ENCODE peak calls at places on chromosomes 1 and 21, in seven cellular contexts. E, S, D, A, M, I and R are unnamed samples.

GRCh38 chr1:77942400-77943140 is 36.3 kb downstream of the FUBP1 start:
- DNase-seq in E (no peak), S (no peak), D (no peak), A (no peak), M (no peak), I (no peak), R (no peak)

GRCh38 chr1:83058327-83058726 is 940.6 kb downstream of the TTLL7 start:
- DNase-seq in E (no peak), S (no peak), D (no peak), A (no peak), M (no peak), I (no peak), R (no peak)

GRCh38 chr1:25922633-25923567 is 16.7 kb upstream of the STMN1 start:
- DNase-seq in E (no peak), S (peak; percentile 75), D (peak; percentile 22), A (peak; percentile 80), M (peak; percentile 83), I (peak; percentile 5), R (no peak)

GRCh38 chr1:82260051-82260450 is 459.3 kb downstream of the ADGRL2 start:
- DNase-seq in E (no peak), S (no peak), D (no peak), A (no peak), M (no peak), I (no peak), R (no peak)

GRCh38 chr1:159916240-159917051 is 8.9 kb downstream of the TAGLN2 start:
- DNase-seq in E (no peak), S (no peak), D (no peak), A (no peak), M (peak; percentile 77), I (no peak), R (no peak)

GRCh38 chr1:207941664-207942063 is 30.7 kb upstream of the CD34 start:
- DNase-seq in E (no peak), S (peak; percentile 92), D (no peak), A (no peak), M (no peak), I (no peak), R (no peak)

GRCh38 chr21:45228171-45228641 is 59.5 kb downstream of the POFUT2 start:
- DNase-seq in E (peak; percentile 46), S (peak; percentile 80), D (no peak), A (no peak), M (no peak), I (no peak), R (no peak)

GRCh38 chr1:150546294-150546937 is 2.8 kb upstream of the ADAMTSL4 start:
- DNase-seq in E (no peak), S (no peak), D (no peak), A (no peak), M (peak; percentile 1), I (no peak), R (no peak)

GRCh38 chr1:31784356-31785019 is 20.3 kb upstream of the ADGRB2 start:
- DNase-seq in E (no peak), S (peak; percentile 5), D (no peak), A (no peak), M (no peak), I (no peak), R (no peak)

GRCh38 chr1:221118938-221119320 is 239.7 kb downstream of the HLX start:
- DNase-seq in E (no peak), S (no peak), D (no peak), A (no peak), M (no peak), I (no peak), R (no peak)

GRCh38 chr1:115465802-115466363 is 127.8 kb upstream of the NGF start:
- DNase-seq in E (no peak), S (no peak), D (no peak), A (no peak), M (no peak), I (no peak), R (no peak)

GRCh38 chr1:79353224-79353623 is 346.7 kb upstream of the ADGRL4 start:
- DNase-seq in E (peak; percentile 37), S (no peak), D (no peak), A (peak; percentile 46), M (peak; percentile 66), I (peak; percentile 22), R (no peak)

GRCh38 chr1:183543619-183544204 is 46.5 kb downstream of the NCF2 start:
- DNase-seq in E (peak; percentile 23), S (no peak), D (no peak), A (no peak), M (peak; percentile 75), I (peak; percentile 24), R (no peak)

GRCh38 chr1:211724711-211725196 is 49.3 kb upstream of the NEK2 start:
- DNase-seq in E (no peak), S (no peak), D (no peak), A (no peak), M (no peak), I (no peak), R (no peak)

GRCh38 chr1:155063550-155064108 is at the start of gene EFNA4:
- DNase-seq in E (peak; percentile 79), S (peak; percentile 94), D (peak; percentile 91), A (peak; percentile 94), M (peak; percentile 98), I (peak; percentile 89), R (peak; percentile 89)

GRCh38 chr1:199955235-199955634 is 72.3 kb upstream of the NR5A2 start:
- DNase-seq in E (no peak), S (no peak), D (no peak), A (no peak), M (no peak), I (no peak), R (no peak)

GRCh38 chr1:234322979-234323378 is 50.3 kb upstream of the COA6 start:
- DNase-seq in E (peak; percentile 21), S (no peak), D (no peak), A (peak; percentile 89), M (peak; percentile 94), I (peak; percentile 49), R (peak; percentile 24)

GRCh38 chr1:53361541-53361961 is 33.7 kb upstream of the LRP8 start:
- DNase-seq in E (no peak), S (peak; percentile 41), D (no peak), A (peak; percentile 35), M (no peak), I (no peak), R (no peak)

GRCh38 chr1:219812491-219813221 is 115.7 kb downstream of the SLC30A10 start:
- DNase-seq in E (peak; percentile 75), S (no peak), D (peak; percentile 42), A (peak; percentile 67), M (peak; percentile 91), I (peak; percentile 13), R (peak; percentile 13)

GRCh38 chr1:11610629-11611180 is 43.5 kb downstream of the FBXO2 start:
- DNase-seq in E (no peak), S (no peak), D (no peak), A (no peak), M (no peak), I (no peak), R (no peak)

GRCh38 chr1:118246646-118247045 is 61.6 kb upstream of the SPAG17 start:
- DNase-seq in E (no peak), S (no peak), D (no peak), A (no peak), M (no peak), I (no peak), R (no peak)

GRCh38 chr1:118184737-118185082 is 318 bp downstream of the SPAG17 start:
- DNase-seq in E (no peak), S (no peak), D (no peak), A (no peak), M (peak; percentile 66), I (no peak), R (no peak)

GRCh38 chr1:89254658-89255287 is 17.9 kb downstream of the GBP5 start:
- DNase-seq in E (no peak), S (no peak), D (no peak), A (no peak), M (no peak), I (no peak), R (no peak)

GRCh38 chr1:202217951-202218350 is 24.4 kb downstream of the LGR6 start:
- DNase-seq in E (no peak), S (no peak), D (no peak), A (no peak), M (no peak), I (no peak), R (no peak)

GRCh38 chr1:204684206-204684536 is 1.4 kb downstream of the LRRN2 start:
- DNase-seq in E (no peak), S (no peak), D (no peak), A (no peak), M (peak; percentile 37), I (no peak), R (no peak)

GRCh38 chr1:204683284-204684205 is 2.0 kb downstream of the LRRN2 start:
- DNase-seq in E (no peak), S (peak; percentile 59), D (no peak), A (no peak), M (no peak), I (no peak), R (no peak)

GRCh38 chr1:204684551-204685235 is 845 bp downstream of the LRRN2 start:
- DNase-seq in E (no peak), S (peak; percentile 68), D (peak; percentile 31), A (peak; percentile 74), M (peak; percentile 60), I (no peak), R (peak; percentile 37)

GRCh38 chr1:204688007-204688406 is 2.5 kb upstream of the LRRN2 start:
- DNase-seq in E (no peak), S (no peak), D (no peak), A (no peak), M (no peak), I (no peak), R (no peak)

GRCh38 chr1:204685236-204686006 is at the start of gene LRRN2:
- DNase-seq in E (no peak), S (peak; percentile 75), D (no peak), A (peak; percentile 66), M (peak; percentile 47), I (no peak), R (no peak)
- TF ChIP-seq POLR2AphosphoS5 in E (peak; percentile 30), S (no peak), D (no peak), A (no peak), M (no peak), I (no peak), R (no peak)

GRCh38 chr1:93681549-93682412 is at the start of gene BCAR3:
- DNase-seq in E (no peak), S (peak; percentile 85), D (peak; percentile 53), A (peak; percentile 83), M (peak; percentile 87), I (peak; percentile 73), R (peak; percentile 61)
- TF ChIP-seq POLR2AphosphoS5 in E (peak; percentile 83), S (peak; percentile 52), D (no peak), A (peak; percentile 33), M (peak; percentile 36), I (peak; percentile 28), R (no peak)

DNA sequence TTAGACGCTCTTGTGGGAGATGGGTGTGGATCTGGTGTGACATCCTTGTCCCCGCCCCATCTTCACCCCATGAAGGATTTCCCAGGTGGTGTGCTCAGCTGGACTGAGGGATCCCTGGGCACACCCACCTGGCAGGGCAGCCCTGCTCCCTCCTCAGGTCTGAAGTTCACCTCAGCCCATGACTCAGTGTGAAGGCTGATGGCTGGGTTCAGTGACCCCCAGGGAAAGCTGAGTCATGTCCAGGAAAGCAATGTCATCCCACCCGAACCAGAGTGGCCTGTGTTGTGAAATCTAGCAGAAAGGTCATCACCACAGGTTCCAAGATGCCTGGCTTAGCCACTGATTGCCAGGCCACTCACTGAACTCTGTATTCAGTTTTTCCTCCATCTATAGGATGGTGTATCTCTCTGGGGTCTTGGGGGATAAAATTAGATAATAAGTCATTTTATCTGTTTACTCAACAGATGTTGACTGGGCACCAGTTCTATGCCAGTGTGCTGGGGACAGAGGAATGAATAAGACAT is 97.7 kb upstream of the JUN start:
- DNase-seq in E (peak; percentile 57), S (peak; percentile 80), D (no peak), A (no peak), M (no peak), I (no peak), R (no peak)
- TF ChIP-seq POLR2AphosphoS5 in E (peak; percentile 54), S (peak; percentile 42), D (no peak), A (no peak), M (no peak), I (no peak), R (no peak)

GRCh38 chr1:90850925-90851710 is 134.0 kb upstream of the BARHL2 start:
- DNase-seq in E (peak; percentile 40), S (peak; percentile 88), D (peak; percentile 84), A (peak; percentile 87), M (peak; percentile 87), I (peak; percentile 73), R (peak; percentile 71)
- TF ChIP-seq POLR2AphosphoS5 in E (peak; percentile 73), S (no peak), D (no peak), A (no peak), M (no peak), I (no peak), R (no peak)